ENCODE peak calls at places on chromosomes 4 and X, in four cellular contexts. K is activated CD4-positive, alpha-beta T cell treated with anti-CD3 and anti-CD28 coated beads, Interleukin-2, amount 50 U/mL, for 48 hours; D is T-cell; X is NCI-H1417 treated with DMSO at 0.1 percent for 48 hours. L is an unnamed sample.

GRCh38 chr4:57342406-57342805 is 232.2 kb upstream of the IGFBP7 start:
- DNase-seq in K (no peak), D (no peak), X (no peak), L (peak; percentile 73)

GRCh38 chr4:13984996-13985780 is 357.7 kb upstream of the BOD1L1 start:
- DNase-seq in K (no peak), D (no peak), X (no peak), L (peak; percentile 90)

GRCh38 chr4:2484993-2485392 is 16.1 kb downstream of the RNF4 start:
- DNase-seq in K (peak; percentile 64), D (peak; percentile 67), X (no peak), L (peak; percentile 30)

GRCh38 chr4:67624939-67625338 is 66.4 kb downstream of the STAP1 start:
- DNase-seq in K (no peak), D (no peak), X (no peak), L (no peak)

GRCh38 chrX:48461830-48462229 is 8.2 kb downstream of the SLC38A5 start:
- DNase-seq in K (no peak), D (no peak), X (no peak), L (no peak)

GRCh38 chr4:3317656-3318211 is 24.9 kb downstream of the RGS12 start:
- DNase-seq in K (no peak), D (no peak), X (no peak), L (no peak)

GRCh38 chrX:150507251-150507856 is 61.1 kb upstream of the MTM1 start:
- DNase-seq in K (no peak), D (no peak), X (no peak), L (no peak)

GRCh38 chr4:5424901-5425300 is 283.5 kb downstream of the EVC2 start:
- DNase-seq in K (no peak), D (no peak), X (no peak), L (no peak)

GRCh38 chr4:141599853-141600252 is 36.5 kb upstream of the IL15 start:
- DNase-seq in K (no peak), D (no peak), X (no peak), L (no peak)

GRCh38 chr4:140141196-140141845 is 12.7 kb downstream of the MAML3 start:
- DNase-seq in K (no peak), D (no peak), X (peak; percentile 69), L (no peak)

GRCh38 chr4:38449506-38450174 is 214.4 kb upstream of the KLF3 start:
- DNase-seq in K (no peak), D (no peak), X (no peak), L (peak; percentile 44)

GRCh38 chr4:129929052-129929451 is 833.1 kb downstream of the C4orf33 start:
- DNase-seq in K (no peak), D (no peak), X (no peak), L (peak; percentile 25)

GRCh38 chr4:140151700-140152014 is 2.3 kb downstream of the MAML3 start:
- DNase-seq in K (peak; percentile 54), D (no peak), X (peak; percentile 86), L (peak; percentile 79)

GRCh38 chr4:145703850-145704528 is 24.0 kb downstream of the C4orf51 start:
- DNase-seq in K (no peak), D (no peak), X (no peak), L (no peak)

GRCh38 chrX:41118156-41118555 is 32.9 kb downstream of the USP9X start:
- DNase-seq in K (peak; percentile 43), D (no peak), X (no peak), L (no peak)

GRCh38 chrX:69285401-69285871 is 120.2 kb upstream of the PJA1 start:
- DNase-seq in K (no peak), D (no peak), X (no peak), L (no peak)

GRCh38 chr4:1636490-1637211 is 47.5 kb downstream of the FAM53A start:
- DNase-seq in K (no peak), D (no peak), X (no peak), L (no peak)

GRCh38 chr4:25863347-25863784 is 578 bp upstream of the SEL1L3 start:
- DNase-seq in K (peak; percentile 30), D (no peak), X (no peak), L (no peak)

GRCh38 chrX:30702736-30703135 is 49.5 kb downstream of the GK start:
- DNase-seq in K (no peak), D (no peak), X (no peak), L (peak; percentile 44)

GRCh38 chr4:129822708-129823504 is 727.0 kb downstream of the C4orf33 start:
- DNase-seq in K (no peak), D (no peak), X (no peak), L (no peak)

GRCh38 chr4:184167576-184167975 is 50.1 kb downstream of the ENPP6 start:
- DNase-seq in K (no peak), D (no peak), X (no peak), L (no peak)

GRCh38 chr4:158873795-158874359 is 105.1 kb downstream of the FNIP2 start:
- DNase-seq in K (no peak), D (no peak), X (no peak), L (peak; percentile 31)

GRCh38 chr4:184807797-184808718 is 17.7 kb downstream of the ACSL1 start:
- DNase-seq in K (no peak), D (no peak), X (no peak), L (peak; percentile 61)

GRCh38 chr4:53764761-53765490 is 173.6 kb upstream of the LNX1 start:
- DNase-seq in K (no peak), D (no peak), X (no peak), L (peak; percentile 53)

GRCh38 chr4:109739547-109739946 is 9.7 kb upstream of the PLA2G12A start:
- DNase-seq in K (no peak), D (no peak), X (no peak), L (no peak)

GRCh38 chr4:30555778-30556177 is 164.4 kb upstream of the PCDH7 start:
- DNase-seq in K (no peak), D (no peak), X (no peak), L (no peak)